ENCODE peak calls at places on chromosomes 16 and 17, in five cellular contexts. C is foreskin fibroblast, R is PC-9, F is IMR-90, O is C1 segment of cervical spinal cord. P is an unnamed sample.

GRCh38 chr17:44972953-44973352 is 4.8 kb upstream of the C1QL1 start:
- DNase-seq in R (peak), O (no peak), F (peak), C (peak), P (peak)

GRCh38 chr16:4529085-4530060 is 9.2 kb downstream of the CDIP1 start:
- DNase-seq in R (no peak), F (peak), C (peak), O (no peak), P (peak)

GRCh38 chr17:76833747-76834146 is 34.5 kb upstream of the MGAT5B start:
- DNase-seq in F (no peak), O (no peak), C (no peak), R (no peak), P (no peak)

GRCh38 chr16:56576585-56577299 is 11.9 kb downstream of the MT4 start:
- DNase-seq in C (peak), F (peak), R (peak), O (no peak), P (peak)

GRCh38 chr16:79607587-79607986 is 7.0 kb upstream of the MAF start:
- DNase-seq in C (peak), F (peak), R (no peak), O (no peak), P (peak)

GRCh38 chr17:38512473-38513058 is 84.3 kb downstream of the ARHGAP23 start:
- DNase-seq in C (peak), R (no peak), F (no peak), O (no peak), P (no peak)

GRCh38 chr16:4263504-4264436 is 9.1 kb downstream of the TFAP4 start:
- DNase-seq in R (no peak), C (peak), F (peak), O (no peak), P (no peak)

GRCh38 chr17:46848534-46848933 is 2.8 kb upstream of the WNT9B start:
- DNase-seq in R (no peak), F (no peak), O (no peak), C (no peak), P (no peak)

GRCh38 chr16:69217433-69217832 is 30.5 kb downstream of the SNTB2 start:
- DNase-seq in R (no peak), O (no peak), F (peak), C (peak), P (peak)

GRCh38 chr17:77681820-77682219 is 276.7 kb upstream of the TNRC6C start:
- DNase-seq in R (no peak), F (peak), C (peak), O (no peak), P (no peak)

GRCh38 chr17:40035162-40035559 is 19.0 kb downstream of the MED24 start:
- DNase-seq in F (peak), C (peak), R (no peak), O (no peak), P (no peak)

GRCh38 chr17:59890720-59891119 is 2.0 kb downstream of the TUBD1 start:
- DNase-seq in C (peak), F (peak), R (no peak), O (no peak), P (peak)

GRCh38 chr17:74491645-74492044 is 25.2 kb downstream of the CD300A start:
- DNase-seq in C (no peak), R (no peak), O (no peak), F (no peak), P (no peak)

GRCh38 chr16:4403133-4403949 is 13.1 kb downstream of the CORO7 start:
- DNase-seq in C (no peak), R (no peak), O (no peak), F (no peak), P (no peak)

GRCh38 chr17:79814966-79815835 is 18.3 kb upstream of the CBX8 start:
- DNase-seq in F (no peak), R (peak), O (no peak), C (peak), P (no peak)

GRCh38 chr17:75516619-75517276 is 420 bp downstream of the TSEN54 start:
- DNase-seq in R (no peak), C (peak), O (peak), F (no peak), P (no peak)

GRCh38 chr17:9199474-9200196 is 178.3 kb downstream of the NTN1 start:
- DNase-seq in C (no peak), R (no peak), O (no peak), F (no peak), P (no peak)

GRCh38 chr17:69954241-69954933 is 120.6 kb upstream of the KCNJ16 start:
- DNase-seq in O (no peak), R (no peak), F (peak), C (peak), P (peak)

GRCh38 chr16:61500851-61501250 is 535.4 kb downstream of the CDH8 start:
- DNase-seq in C (no peak), F (no peak), O (no peak), R (no peak), P (no peak)

GRCh38 chr16:2842340-2843000 is 12.4 kb downstream of the ZG16B start:
- DNase-seq in C (peak), O (no peak), R (no peak), F (no peak), P (no peak)

GRCh38 chr17:40286473-40286872 is 1.2 kb upstream of the CDC6 start:
- DNase-seq in F (no peak), O (no peak), R (no peak), C (no peak), P (no peak)

GRCh38 chr16:68469728-68470460 is 21.6 kb upstream of the SMPD3 start:
- DNase-seq in O (no peak), C (no peak), F (no peak), R (no peak), P (no peak)

GRCh38 chr16:16143038-16143763 is 80.1 kb downstream of the ABCC6 start:
- DNase-seq in C (peak), O (no peak), F (no peak), R (no peak), P (peak)

GRCh38 chr17:80791758-80792284 is 199.8 kb upstream of the CHMP6 start:
- DNase-seq in O (no peak), F (peak), R (peak), C (peak), P (peak)

GRCh38 chr16:50497592-50497991 is 50.6 kb upstream of the NKD1 start:
- DNase-seq in F (peak), O (no peak), R (no peak), C (no peak), P (peak)

GRCh38 chr17:79789943-79790804 is 6.7 kb downstream of the CBX8 start:
- DNase-seq in O (no peak), R (peak), F (no peak), C (peak), P (no peak)

GRCh38 chr17:38879878-38880727 is 10.2 kb downstream of the LASP1 start:
- DNase-seq in F (peak), R (peak), O (no peak), C (peak), P (peak)

GRCh38 chr17:82961366-82962162 is 117.8 kb upstream of the METRNL start:
- DNase-seq in O (no peak), C (no peak), F (no peak), R (no peak), P (no peak)

P was measured in bronchial epithelial cell.